ENCODE peak calls at places on chromosome 7, in four cellular contexts. Q, W, O and H are unnamed samples.

GRCh38 chr7:21461282-21461681 is 33.4 kb downstream of the SP4 start:
- DNase-seq in W (no peak), O (no peak), Q (no peak), H (no peak)

GRCh38 chr7:46819819-46820218 is 762.1 kb downstream of the TNS3 start:
- DNase-seq in Q (no peak), O (no peak), W (no peak), H (no peak)

GRCh38 chr7:151812967-151813366 is 63.9 kb downstream of the PRKAG2 start:
- DNase-seq in O (no peak), W (no peak), Q (no peak), H (no peak)

GRCh38 chr7:47044620-47045019 is 537.3 kb downstream of the TNS3 start:
- DNase-seq in Q (no peak), O (no peak), W (no peak), H (no peak)

GRCh38 chr7:123220396-123220795 is 20.6 kb upstream of the SLC13A1 start:
- DNase-seq in O (no peak), W (no peak), Q (no peak), H (no peak)

GRCh38 chr7:117682681-117683385 is 190.4 kb downstream of the CTTNBP2 start:
- DNase-seq in W (no peak), O (peak; percentile 68), Q (no peak), H (no peak)

GRCh38 chr7:108000875-108001758 is 1.8 kb downstream of the LAMB1 start:
- DNase-seq in W (no peak), Q (peak; percentile 56), O (peak; percentile 91), H (no peak)

GRCh38 chr7:91263359-91264082 is 712 bp upstream of the FZD1 start:
- DNase-seq in O (peak; percentile 71), Q (peak; percentile 60), W (no peak), H (no peak)

GRCh38 chr7:74612015-74612829 is 45.3 kb upstream of the GTF2I start:
- DNase-seq in W (no peak), O (peak; percentile 76), Q (no peak), H (no peak)

GRCh38 chr7:133910761-133911160 is 216.4 kb upstream of the LRGUK start:
- DNase-seq in W (no peak), Q (no peak), O (no peak), H (no peak)

GRCh38 chr7:139871276-139871675 is 42.2 kb downstream of the TBXAS1 start:
- DNase-seq in W (no peak), Q (peak; percentile 2), O (no peak), H (no peak)

GRCh38 chr7:148561099-148561498 is 29.5 kb upstream of the C7orf33 start:
- DNase-seq in W (no peak), Q (no peak), O (no peak), H (no peak)

GRCh38 chr7:38428040-38428439 is 154.6 kb upstream of the TARP start:
- DNase-seq in W (no peak), O (no peak), Q (no peak), H (no peak)

GRCh38 chr7:143003393-143004051 is 23.4 kb downstream of the OR9A2 start:
- DNase-seq in Q (peak; percentile 39), O (no peak), W (peak; percentile 26), H (no peak)

GRCh38 chr7:33671521-33672262 is 233.6 kb upstream of the BMPER start:
- DNase-seq in Q (peak; percentile 22), O (no peak), W (no peak), H (no peak)

GRCh38 chr7:151756076-151756731 is 120.7 kb downstream of the PRKAG2 start:
- DNase-seq in W (peak; percentile 31), Q (peak; percentile 80), O (no peak), H (no peak)

GRCh38 chr7:55966851-55967250 is 2.5 kb downstream of the NIPSNAP2 start:
- DNase-seq in Q (no peak), O (no peak), W (no peak), H (no peak)

GRCh38 chr7:117505238-117505637 is 25.4 kb downstream of the CFTR start:
- DNase-seq in O (no peak), W (no peak), Q (no peak), H (no peak)

GRCh38 chr7:77907281-77907680 is 108.7 kb downstream of the PHTF2 start:
- DNase-seq in W (no peak), O (no peak), Q (no peak), H (no peak)

GRCh38 chr7:43204081-43204480 is 91.6 kb downstream of the HECW1 start:
- DNase-seq in W (no peak), O (no peak), Q (peak; percentile 63), H (no peak)

GRCh38 chr7:630539-630938 is 96.0 kb upstream of the DNAAF5 start:
- DNase-seq in W (no peak), O (no peak), Q (no peak), H (no peak)

GRCh38 chr7:141430426-141431142 is 120.6 kb upstream of the AGK start:
- DNase-seq in O (peak; percentile 77), Q (no peak), W (no peak), H (no peak)

GRCh38 chr7:25238056-25238745 is 9.9 kb upstream of the NPVF start:
- DNase-seq in W (no peak), Q (no peak), O (no peak), H (no peak)

GRCh38 chr7:153440781-153441180 is 611.4 kb upstream of the DPP6 start:
- DNase-seq in W (no peak), Q (no peak), O (no peak), H (no peak)
- H3K9me3 ChIP-seq in W (no peaks in the 10 kb centered on the region), Q (peaks cover 12% of the 10 kb centered on the region), O (peaks cover 93% of the 10 kb centered on the region), H (no peaks in the 10 kb centered on the region)

GRCh38 chr7:158192956-158193355 is 394.7 kb downstream of the PTPRN2 start:
- DNase-seq in Q (no peak), W (no peak), O (no peak), H (no peak)
- H3K9me3 ChIP-seq in Q (peaks cover 30% of the 10 kb centered on the region), W (peaks cover 54% of the 10 kb centered on the region), O (peaks cover 76% of the 10 kb centered on the region), H (peaks cover 2% of the 10 kb centered on the region)

DNA sequence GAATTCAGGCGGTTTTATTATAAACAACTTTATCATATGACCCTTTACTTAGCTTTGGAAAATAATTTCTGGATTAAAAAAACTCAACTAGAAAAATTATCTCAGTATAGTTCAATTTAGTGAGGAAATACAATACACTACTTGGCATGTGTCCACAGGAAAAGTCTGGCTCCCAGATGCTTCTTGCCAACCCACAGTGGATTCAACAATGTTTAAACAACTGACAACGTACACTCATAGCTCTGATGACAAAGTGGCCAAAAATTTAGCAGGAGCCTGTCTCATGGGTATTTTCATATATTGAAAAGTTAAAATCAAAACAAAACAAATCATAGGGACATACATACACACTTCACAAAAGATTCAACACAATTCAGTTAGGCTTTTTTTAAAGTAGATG is 158.8 kb downstream of the SKAP2 start:
- DNase-seq in O (no peak), Q (peak; percentile 60), W (no peak), H (no peak)
- H3K9me3 ChIP-seq in O (no peaks in the 10 kb centered on the region), Q (no peaks in the 10 kb centered on the region), W (no peaks in the 10 kb centered on the region), H (no peaks in the 10 kb centered on the region)

GRCh38 chr7:159009951-159010350 is 134.7 kb downstream of the VIPR2 start:
- DNase-seq in W (no peak), O (no peak), Q (no peak), H (no peak)
- H3K9me3 ChIP-seq in W (no peaks in the 10 kb centered on the region), O (peaks cover 9% of the 10 kb centered on the region), Q (no peaks in the 10 kb centered on the region), H (no peaks in the 10 kb centered on the region)

DNA sequence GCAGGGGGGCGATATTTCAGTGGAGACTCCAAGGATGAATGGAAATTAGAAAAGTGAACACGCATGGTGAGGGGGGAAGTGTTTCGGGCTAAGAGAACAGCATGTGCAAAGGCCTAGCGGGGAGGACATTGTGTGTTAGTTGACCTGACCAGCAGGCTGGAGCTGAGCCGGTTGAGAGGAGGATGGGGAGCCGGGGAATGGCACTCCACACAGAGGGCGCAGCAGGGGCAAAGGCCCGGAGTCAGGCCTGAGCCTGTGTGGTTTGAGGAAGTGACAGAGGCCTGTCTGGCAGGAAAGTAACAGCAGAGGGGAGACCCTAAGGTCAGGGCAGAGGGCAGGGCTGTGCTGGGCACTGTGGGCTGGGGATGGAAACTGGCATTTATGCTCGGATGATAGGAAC is 83.2 kb upstream of the ZNF479 start:
- DNase-seq in W (no peak), Q (no peak), O (no peak), H (no peak)
- H3K9me3 ChIP-seq in W (peaks cover 44% of the 10 kb centered on the region), Q (no peaks in the 10 kb centered on the region), O (peaks cover 68% of the 10 kb centered on the region), H (no peaks in the 10 kb centered on the region)

DNA sequence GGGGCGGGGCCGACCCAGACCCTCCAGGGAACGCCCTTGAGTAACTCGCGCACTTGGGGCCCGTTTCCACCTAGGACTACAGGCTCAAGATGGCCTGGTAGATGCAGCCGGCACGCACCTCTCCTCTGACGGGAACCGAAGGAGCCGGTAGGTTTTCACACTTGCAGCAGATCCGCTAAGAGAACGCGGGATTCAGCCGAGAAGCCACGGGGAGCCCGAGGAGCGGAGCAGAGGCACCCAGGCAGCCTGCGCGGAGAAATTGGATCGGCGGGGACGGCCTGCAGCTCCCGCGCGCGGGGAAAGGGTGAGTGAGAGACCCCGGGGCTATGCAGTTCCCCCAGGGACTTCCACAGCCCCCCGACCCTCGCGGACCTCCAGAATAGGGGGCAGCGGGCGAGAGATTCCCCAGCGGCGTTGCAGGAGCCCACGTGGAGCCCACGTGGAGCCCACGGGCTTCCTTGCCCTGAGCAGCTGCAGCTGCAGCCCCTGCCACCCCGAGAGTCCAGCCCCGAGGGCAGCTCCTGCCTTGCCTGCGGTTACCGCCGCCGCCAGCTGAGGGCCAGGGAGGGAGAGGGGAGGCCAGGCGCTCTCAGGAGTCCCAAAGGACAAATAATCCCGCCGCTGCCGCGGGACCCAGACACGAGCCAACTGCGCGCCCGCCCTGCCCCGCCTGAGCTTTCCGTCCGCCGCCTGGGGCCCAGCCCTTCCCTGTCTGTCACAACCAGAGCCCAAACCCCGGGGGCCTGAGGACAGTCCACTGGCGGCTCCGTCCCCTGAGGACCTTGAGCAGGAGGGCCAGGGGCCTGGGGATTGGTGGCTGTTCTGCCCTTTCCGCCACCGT is 13.1 kb downstream of the IFT22 start:
- DNase-seq in W (no peak), O (peak; percentile 94), Q (no peak), H (no peak)
- H3K9me3 ChIP-seq in W (peaks cover 12% of the 10 kb centered on the region), O (peaks cover 6% of the 10 kb centered on the region), Q (peaks cover 8% of the 10 kb centered on the region), H (no peaks in the 10 kb centered on the region)

DNA sequence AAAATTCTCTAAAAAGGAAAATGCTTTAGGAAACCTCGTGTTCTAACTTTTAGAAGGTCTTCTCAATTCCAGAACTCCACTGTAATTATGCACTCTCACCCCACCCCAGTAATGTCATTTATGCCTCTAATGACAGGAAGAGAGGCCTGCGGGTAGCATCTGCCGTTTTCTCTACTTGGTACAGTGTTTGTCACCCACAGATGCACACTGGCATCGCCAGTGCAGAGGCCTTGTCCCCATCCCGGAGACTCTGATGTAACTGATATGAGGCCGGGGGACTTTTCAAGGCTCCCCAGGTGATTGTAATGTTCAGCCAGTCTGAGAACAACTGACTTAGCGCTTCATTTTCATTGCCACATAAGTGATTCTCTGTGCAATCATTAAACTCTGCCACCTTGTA is 113.4 kb downstream of the HERPUD2 start:
- DNase-seq in O (no peak), W (no peak), Q (no peak), H (no peak)
- H3K9me3 ChIP-seq in O (no peaks in the 10 kb centered on the region), W (no peaks in the 10 kb centered on the region), Q (no peaks in the 10 kb centered on the region), H (no peaks in the 10 kb centered on the region)

GRCh38 chr7:153588596-153588995 is 463.6 kb upstream of the DPP6 start:
- DNase-seq in Q (no peak), W (no peak), O (no peak), H (no peak)
- H3K9me3 ChIP-seq in Q (peaks cover 6% of the 10 kb centered on the region), W (no peaks in the 10 kb centered on the region), O (peaks cover 95% of the 10 kb centered on the region), H (no peaks in the 10 kb centered on the region)